ENCODE peak calls at places on chromosomes 1 and 21, in four cellular contexts. G is EL, X is NCI-H1436 treated with DMSO at 0.1 percent for 48 hours, S is left ventricle myocardium superior. O is an unnamed sample.

GRCh38 chr1:247357062-247357780 is 25.6 kb upstream of the ZNF496 start:
- DNase-seq in G (peak), X (no peak), S (peak), O (no peak)

GRCh38 chr1:56185493-56185892 is 393.9 kb downstream of the PLPP3 start:
- DNase-seq in G (no peak), X (no peak), S (no peak), O (no peak)

GRCh38 chr1:231571904-231572303 is 43.4 kb downstream of the TSNAX start:
- DNase-seq in G (no peak), X (no peak), S (no peak), O (no peak)

GRCh38 chr21:34123609-34124008 is 50.2 kb downstream of the MRPS6 start:
- DNase-seq in G (no peak), X (no peak), S (no peak), O (no peak)

GRCh38 chr1:117861694-117862093 is 67.7 kb downstream of the GDAP2 start:
- DNase-seq in G (no peak), X (no peak), S (no peak), O (no peak)

GRCh38 chr1:63082754-63083153 is 239.6 kb upstream of the FOXD3 start:
- DNase-seq in G (no peak), X (no peak), S (no peak), O (no peak)

GRCh38 chr1:27607239-27607804 is 3.4 kb upstream of the AHDC1 start:
- DNase-seq in G (no peak), X (no peak), S (no peak), O (no peak)

GRCh38 chr1:203364013-203364730 is 13.2 kb upstream of the FMOD start:
- DNase-seq in G (no peak), X (no peak), S (peak), O (no peak)

GRCh38 chr1:208163542-208163941 is 80.6 kb downstream of the PLXNA2 start:
- DNase-seq in G (no peak), X (no peak), S (no peak), O (no peak)

GRCh38 chr1:235920596-235921375 is 54.1 kb upstream of the LYST start:
- DNase-seq in G (peak), X (no peak), S (no peak), O (no peak)